ENCODE peak calls at places on chromosome X, in five cellular contexts. Z is H1, D is GM12878, N is HepG2, A is GM12891. R is an unnamed sample.

GRCh38 chrX:9532349-9532748 is 67.5 kb downstream of the TBL1X start:
- DNase-seq in Z (no peak), D (no peak), N (no peak), A (no peak), R (no peak)

GRCh38 chrX:142251202-142251601 is 46.1 kb upstream of the MAGEC2 start:
- DNase-seq in Z (no peak), D (no peak), N (no peak), A (no peak), R (no peak)

GRCh38 chrX:2430265-2430825 is 70.4 kb downstream of the DHRSX start:
- DNase-seq in Z (no peak), D (no peak), N (no peak), A (no peak), R (no peak)

GRCh38 chrX:39854772-39855747 is 242.7 kb downstream of the BCOR start:
- DNase-seq in Z (no peak), D (peak), N (no peak), A (no peak), R (no peak)

GRCh38 chrX:153533041-153533565 is 15.7 kb downstream of the ATP2B3 start:
- DNase-seq in Z (no peak), D (no peak), N (no peak), A (no peak), R (no peak)

GRCh38 chrX:102727761-102728160 is 7.2 kb downstream of the GPRASP3 start:
- DNase-seq in Z (no peak), D (no peak), N (no peak), A (no peak), R (no peak)

GRCh38 chrX:105461013-105461412 is 240.5 kb upstream of the TEX13A start:
- DNase-seq in Z (no peak), D (no peak), N (no peak), A (no peak), R (no peak)

GRCh38 chrX:102712216-102712966 is at the start of gene GPRASP2:
- DNase-seq in Z (peak), D (no peak), N (no peak), A (peak), R (peak)

GRCh38 chrX:134431894-134432293 is 28.1 kb upstream of the HPRT1 start:
- DNase-seq in Z (no peak), D (no peak), N (no peak), A (no peak), R (no peak)

GRCh38 chrX:9342581-9343051 is 122.2 kb upstream of the TBL1X start:
- DNase-seq in Z (peak), D (no peak), N (peak), A (no peak), R (peak)

GRCh38 chrX:134636859-134637258 is 21.4 kb downstream of the PLAC1 start:
- DNase-seq in Z (no peak), D (no peak), N (no peak), A (no peak), R (no peak)

GRCh38 chrX:275476-275966 is 5.7 kb upstream of the PLCXD1 start:
- DNase-seq in Z (peak), D (no peak), N (no peak), A (no peak), R (no peak)

GRCh38 chrX:275967-276587 is 5.1 kb upstream of the PLCXD1 start:
- DNase-seq in Z (peak), D (no peak), N (peak), A (peak), R (peak)

GRCh38 chrX:276588-277171 is 4.5 kb upstream of the PLCXD1 start:
- DNase-seq in Z (no peak), D (no peak), N (no peak), A (no peak), R (peak)

GRCh38 chrX:270848-271367 is 10.3 kb upstream of the PLCXD1 start:
- DNase-seq in Z (no peak), D (no peak), N (no peak), A (no peak), R (no peak)

GRCh38 chrX:274904-275475 is 6.2 kb upstream of the PLCXD1 start:
- DNase-seq in Z (peak), D (no peak), N (peak), A (no peak), R (no peak)
- TF ChIP-seq TAF1 in Z (no peak), D (no peak), N (no peak), A (no peak), R (no peak)

GRCh38 chrX:27555514-27555913 is 34.6 kb upstream of the DCAF8L2 start:
- DNase-seq in Z (no peak), D (no peak), N (peak), A (no peak), R (peak)
- TF ChIP-seq TAF1 in Z (no peak), D (no peak), N (no peak), A (no peak), R (no peak)

GRCh38 chrX:19670854-19671620 is 155.7 kb upstream of the MAP3K15 start:
- DNase-seq in Z (no peak), D (no peak), N (peak), A (no peak), R (peak)
- TF ChIP-seq TAF1 in Z (no peak), D (no peak), N (no peak), A (no peak), R (peak)

DNA sequence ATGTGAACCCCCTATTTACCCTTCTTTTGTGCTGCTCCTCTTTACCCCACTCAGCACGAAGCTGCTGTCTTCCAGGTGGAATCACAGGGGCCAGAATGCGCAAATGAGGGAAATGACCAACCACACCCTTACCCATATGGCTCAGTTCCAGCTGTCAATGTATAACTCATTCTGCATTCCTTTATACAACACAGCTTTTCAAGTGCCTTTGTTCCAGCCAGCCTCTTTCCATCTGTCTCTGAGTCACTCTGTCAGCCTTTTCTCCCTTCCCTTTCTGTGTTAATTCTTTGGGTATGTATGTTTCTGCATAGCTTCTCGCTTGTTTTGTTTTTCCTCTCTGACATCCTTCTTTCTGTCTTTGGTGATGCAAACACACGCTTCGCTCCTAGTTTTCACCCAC is 54.6 kb downstream of the RS1 start:
- DNase-seq in Z (no peak), D (no peak), N (peak), A (no peak), R (no peak)
- TF ChIP-seq TAF1 in Z (no peak), D (no peak), N (no peak), A (no peak), R (no peak)

DNA sequence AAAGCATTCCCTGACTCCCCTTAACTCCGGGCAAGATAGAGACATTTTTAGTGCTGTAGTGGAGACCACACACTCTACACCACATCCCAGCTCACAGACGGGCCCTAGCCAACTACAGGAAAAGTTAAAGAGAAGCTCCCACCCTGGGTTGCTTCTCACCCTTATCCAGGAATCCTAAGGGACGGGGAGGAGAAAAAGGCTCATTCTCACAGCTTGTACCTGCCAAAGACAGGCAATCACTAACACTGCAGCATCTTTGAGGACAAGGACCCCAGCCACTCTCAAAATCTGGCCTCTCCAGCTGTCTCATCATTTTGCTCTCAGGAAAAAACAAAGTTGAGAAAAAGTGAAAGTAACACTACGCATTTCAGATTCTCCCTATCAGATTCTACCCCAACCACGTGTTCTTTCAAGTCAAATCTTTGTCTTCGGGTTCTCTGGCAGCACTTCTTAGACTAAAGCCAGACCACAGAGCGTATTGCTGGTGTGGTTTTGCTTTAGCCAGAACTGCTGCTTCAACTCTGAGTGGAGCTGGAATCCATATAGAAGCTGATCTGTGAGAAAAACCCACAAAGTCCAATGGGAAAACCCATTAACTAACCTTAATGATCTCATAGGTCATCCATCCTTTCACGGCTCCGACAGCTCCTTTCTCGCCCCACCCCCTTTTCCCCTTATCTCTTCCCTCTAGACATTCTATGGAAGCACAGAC is 605.9 kb upstream of the DIPK2B start:
- DNase-seq in Z (no peak), D (peak), N (no peak), A (peak), R (no peak)
- TF ChIP-seq TAF1 in Z (no peak), D (no peak), N (no peak), A (no peak), R (peak)

GRCh38 chrX:123237271-123237670 is 53.2 kb downstream of the GRIA3 start:
- DNase-seq in Z (no peak), D (no peak), N (no peak), A (no peak), R (no peak)

DNA sequence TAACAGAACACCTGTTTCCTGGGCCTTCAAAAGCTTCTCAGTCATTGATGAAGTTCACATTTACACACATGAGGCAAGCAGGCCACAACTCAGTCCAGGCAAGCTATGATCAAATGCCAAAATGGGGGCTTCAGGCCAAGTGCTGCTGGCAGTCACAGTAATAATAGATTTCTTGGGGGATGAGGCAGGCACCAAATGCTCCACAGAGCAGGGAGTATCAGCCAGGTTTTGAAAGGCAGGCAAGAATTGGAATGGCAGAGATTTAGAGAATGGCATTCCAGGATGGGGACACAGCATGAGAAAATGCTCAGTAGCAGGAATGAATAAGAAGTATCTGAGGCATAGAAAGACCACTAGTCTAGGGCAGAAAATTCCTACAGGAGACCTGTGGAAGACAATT is 52.8 kb downstream of the GRIA3 start:
- DNase-seq in Z (no peak), D (no peak), N (no peak), A (no peak), R (no peak)
- TF ChIP-seq TAF1 in Z (no peak), D (no peak), N (no peak), A (no peak), R (no peak)

GRCh38 chrX:132292753-132293152 is 73.5 kb upstream of the RAP2C start:
- DNase-seq in Z (no peak), D (peak), N (peak), A (peak), R (peak)
- TF ChIP-seq TAF1 in Z (no peak), D (no peak), N (no peak), A (no peak), R (no peak)

DNA sequence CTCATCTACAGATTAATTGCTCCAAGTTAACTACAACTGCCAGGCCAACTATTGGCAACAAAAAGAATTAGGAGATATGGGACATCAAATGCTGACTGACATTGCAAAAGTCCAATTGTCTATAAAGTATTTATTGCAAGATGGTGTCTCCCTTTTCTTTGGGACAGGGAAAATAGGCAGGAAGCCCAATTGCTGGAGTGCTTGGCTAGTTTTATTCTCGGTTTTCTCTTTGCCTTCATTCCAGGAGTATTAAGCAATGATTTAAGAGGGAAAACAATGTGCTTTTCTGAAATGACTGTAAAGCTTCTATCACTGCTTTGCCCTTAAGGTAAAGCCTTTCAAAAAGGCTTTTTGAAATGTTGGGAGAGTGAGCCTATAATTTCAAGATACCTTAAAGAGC is 62.8 kb upstream of the DIAPH2 start:
- DNase-seq in Z (no peak), D (no peak), N (no peak), A (no peak), R (no peak)
- TF ChIP-seq TAF1 in Z (no peak), D (no peak), N (no peak), A (no peak), R (no peak)

GRCh38 chrX:65690057-65690855 is 22.8 kb downstream of the MSN start:
- DNase-seq in Z (no peak), D (no peak), N (no peak), A (no peak), R (no peak)

GRCh38 chrX:65687367-65687766 is 19.9 kb downstream of the MSN start:
- DNase-seq in Z (no peak), D (no peak), N (no peak), A (no peak), R (no peak)

GRCh38 chrX:65689377-65689776 is 21.9 kb downstream of the MSN start:
- DNase-seq in Z (no peak), D (no peak), N (no peak), A (no peak), R (no peak)

GRCh38 chrX:65686246-65686645 is 18.8 kb downstream of the MSN start:
- DNase-seq in Z (no peak), D (no peak), N (no peak), A (no peak), R (no peak)

GRCh38 chrX:65688403-65688881 is 21.0 kb downstream of the MSN start:
- DNase-seq in Z (no peak), D (peak), N (no peak), A (peak), R (no peak)
- TF ChIP-seq TAF1 in Z (no peak), D (no peak), N (no peak), A (no peak), R (no peak)

R was measured in SK-N-SH.